ENCODE peak calls at places on chromosomes 16 and 17, in four cellular contexts. G is HepG2, Y is GM12878, U is H1. E is an unnamed sample. For H3K4me1, the result is how much of the 10 kb centered on the place peaks cover.

GRCh38 chr16:65224994-65225393 is 103.1 kb upstream of the CDH11 start:
- DNase-seq in Y (no peak), U (no peak), G (no peak), E (no peak)

GRCh38 chr17:4509402-4509801 is 10.7 kb downstream of the SPNS2 start:
- DNase-seq in U (no peak), Y (peak), G (no peak), E (no peak)

GRCh38 chr16:67397451-67397801 is 4.1 kb upstream of the TPPP3 start:
- DNase-seq in G (no peak), U (no peak), Y (no peak), E (no peak)

GRCh38 chr17:79162012-79162577 is 87.5 kb downstream of the ENGASE start:
- DNase-seq in G (no peak), Y (no peak), U (no peak), E (no peak)

GRCh38 chr17:45355087-45355486 is 38.3 kb upstream of the MAP3K14 start:
- DNase-seq in Y (no peak), U (no peak), G (no peak), E (no peak)

GRCh38 chr17:48025904-48026502 is 11.6 kb downstream of the COPZ2 start:
- DNase-seq in G (no peak), U (no peak), Y (no peak), E (no peak)

GRCh38 chr17:10309003-10309974 is 63.5 kb downstream of the MYH13 start:
- DNase-seq in Y (no peak), G (no peak), U (no peak), E (no peak)

GRCh38 chr17:72397687-72398086 is 276.9 kb downstream of the SOX9 start:
- DNase-seq in U (no peak), Y (no peak), G (no peak), E (no peak)

GRCh38 chr16:48206594-48207242 is 37.4 kb upstream of the LONP2 start:
- DNase-seq in U (peak), G (peak), Y (no peak), E (peak)

GRCh38 chr17:80664217-80664780 is 119.7 kb downstream of the RPTOR start:
- DNase-seq in U (no peak), G (no peak), Y (no peak), E (no peak)

GRCh38 chr16:15897834-15898254 is 9.4 kb upstream of the CEP20 start:
- DNase-seq in G (no peak), Y (peak), U (no peak), E (no peak)

GRCh38 chr17:62876063-62876462 is 67.9 kb upstream of the MARCHF10 start:
- DNase-seq in U (no peak), Y (no peak), G (no peak), E (no peak)

GRCh38 chr17:44254696-44255095 is 13.2 kb downstream of the SLC4A1 start:
- DNase-seq in Y (no peak), G (no peak), U (no peak), E (no peak)

GRCh38 chr16:4618645-4619418 is 4.1 kb upstream of the UBALD1 start:
- DNase-seq in U (no peak), Y (no peak), G (peak), E (no peak)

GRCh38 chr17:30954046-30954805 is 16.6 kb upstream of the RNF135 start:
- DNase-seq in G (no peak), U (no peak), Y (no peak), E (no peak)

GRCh38 chr16:7888421-7888820 is 555.8 kb downstream of the RBFOX1 start:
- DNase-seq in U (no peak), Y (no peak), G (no peak), E (no peak)

GRCh38 chr17:28908640-28909098 is 5.8 kb upstream of the DHRS13 start:
- DNase-seq in G (peak), U (no peak), Y (no peak), E (no peak)

GRCh38 chr16:73268311-73268997 is 220.5 kb upstream of the ZFHX3 start:
- DNase-seq in G (peak), U (no peak), Y (no peak), E (no peak)

GRCh38 chr17:48241131-48241591 is 133.6 kb downstream of the SNX11 start:
- DNase-seq in U (no peak), Y (peak), G (no peak), E (no peak)

GRCh38 chr17:79674506-79675412 is 56.0 kb upstream of the ENPP7 start:
- DNase-seq in U (no peak), G (no peak), Y (no peak), E (no peak)

GRCh38 chr16:54649846-54650245 is 280.8 kb upstream of the IRX5 start:
- DNase-seq in Y (no peak), U (no peak), G (no peak), E (no peak)

GRCh38 chr16:70553645-70554044 is 30.0 kb downstream of the SF3B3 start:
- DNase-seq in G (no peak), Y (no peak), U (no peak), E (no peak)

GRCh38 chr16:1129106-1129960 is 23.6 kb upstream of the CACNA1H start:
- DNase-seq in G (no peak), Y (no peak), U (no peak), E (no peak)

GRCh38 chr16:8623634-8624033 is 2.1 kb downstream of the METTL22 start:
- DNase-seq in Y (no peak), G (no peak), U (no peak), E (no peak)

GRCh38 chr17:33124871-33125551 is 133.4 kb downstream of the SPACA3 start:
- DNase-seq in Y (no peak), G (no peak), U (no peak), E (no peak)

GRCh38 chr16:84199097-84199496 is 8.1 kb downstream of the ADAD2 start:
- DNase-seq in G (no peak), Y (no peak), U (no peak), E (no peak)

GRCh38 chr17:42937712-42938596 is 26.3 kb downstream of the AARSD1 start:
- DNase-seq in Y (no peak), G (peak), U (peak), E (peak)

GRCh38 chr16:31138621-31139578 is 3.4 kb upstream of the PRSS8 start:
- DNase-seq in G (peak), Y (no peak), U (no peak), E (no peak)

GRCh38 chr16:56606071-56606687 is 2.2 kb upstream of the MT2A start:
- DNase-seq in Y (no peak), U (no peak), G (no peak), E (no peak)

GRCh38 chr17:3961564-3962047 is 2.6 kb downstream of the ATP2A3 start:
- DNase-seq in G (no peak), Y (peak), U (no peak), E (no peak)

GRCh38 chr16:8950580-8951077 is 13.1 kb downstream of the USP7 start:
- DNase-seq in Y (no peak), U (no peak), G (no peak), E (no peak)

GRCh38 chr16:11439216-11439615 is 94.0 kb downstream of the RMI2 start:
- DNase-seq in U (no peak), G (no peak), Y (no peak), E (no peak)

GRCh38 chr16:70684146-70685060 is 1.4 kb downstream of the MTSS2 start:
- DNase-seq in Y (no peak), U (no peak), G (no peak), E (no peak)

GRCh38 chr17:18855831-18856624 is 1.9 kb upstream of the PRPSAP2 start:
- DNase-seq in Y (peak), G (peak), U (peak), E (peak)
- TF ChIP-seq SUZ12 in Y (no peak), G (no peak), U (no peak), E (no peak)

DNA sequence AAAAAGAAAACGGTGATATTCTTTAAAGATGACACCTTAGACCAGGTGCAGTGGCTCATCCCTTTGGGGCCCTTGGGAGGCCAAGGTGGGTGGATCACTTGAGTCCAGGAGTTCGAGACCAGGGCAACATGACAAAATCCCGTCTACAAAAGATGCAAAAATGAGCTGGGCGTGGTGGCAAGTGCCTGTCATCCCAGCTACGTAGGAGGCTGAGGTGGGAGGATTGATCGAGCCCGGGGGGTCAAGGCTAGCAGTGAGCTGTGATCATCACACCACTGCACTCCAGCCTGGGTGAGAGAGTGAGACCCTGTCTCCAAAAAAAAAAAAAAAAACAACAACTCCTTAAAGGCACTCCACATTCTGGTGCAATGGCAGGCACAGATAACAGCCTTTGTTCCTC is 56.4 kb upstream of the CACNG5 start:
- DNase-seq in Y (no peak), U (no peak), G (no peak), E (no peak)
- H3K9ac ChIP-seq in Y (no peak), U (no peak), G (no peak), E (peak)

GRCh38 chr16:85306793-85307551 is 194.7 kb upstream of the CIBAR2 start:
- DNase-seq in U (no peak), Y (no peak), G (no peak), E (no peak)

GRCh38 chr16:85308585-85309540 is 196.6 kb upstream of the CIBAR2 start:
- DNase-seq in Y (no peak), U (no peak), G (no peak), E (no peak)

GRCh38 chr16:85304337-85304736 is 192.1 kb upstream of the CIBAR2 start:
- DNase-seq in G (no peak), U (no peak), Y (no peak), E (no peak)

GRCh38 chr16:85307552-85308364 is 195.5 kb upstream of the CIBAR2 start:
- DNase-seq in G (peak), U (no peak), Y (no peak), E (no peak)

GRCh38 chr16:85306071-85306792 is 194.0 kb upstream of the CIBAR2 start:
- DNase-seq in G (peak), U (no peak), Y (peak), E (no peak)
- H3K4me1 ChIP-seq in G (half or more), U (under half), Y (under half), E (under half)

GRCh38 chr17:35727635-35728034 is 3.8 kb upstream of the RASL10B start:
- DNase-seq in Y (no peak), G (no peak), U (no peak), E (no peak)
- TF ChIP-seq SUZ12 in Y (no peak), G (no peak), U (no peak), E (no peak)

GRCh38 chr17:1713160-1713877 is 3.1 kb upstream of the TLCD2 start:
- DNase-seq in Y (no peak), U (no peak), G (no peak), E (no peak)
- H3K9ac ChIP-seq in Y (no peak), U (no peak), G (no peak), E (peak)

DNA sequence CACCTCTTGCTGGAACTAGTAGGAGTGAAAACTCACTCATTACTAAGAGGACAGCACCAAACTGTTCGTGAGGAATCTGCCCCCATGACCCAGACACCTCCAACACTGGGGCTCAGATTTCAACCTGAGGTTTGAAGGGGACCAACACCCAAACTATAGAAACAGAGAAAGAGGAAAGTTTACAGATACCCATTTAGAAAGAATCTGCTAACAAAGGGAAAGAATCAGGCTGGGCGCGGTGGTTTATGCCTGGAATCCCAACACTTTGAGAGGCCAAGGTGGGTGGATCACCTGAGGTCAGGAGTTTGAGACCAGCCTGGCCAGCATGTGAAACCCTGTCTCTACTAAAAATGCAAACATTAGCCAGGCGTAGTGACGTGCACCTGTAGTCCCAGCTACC is 3.5 kb upstream of the CSNK1D start:
- DNase-seq in G (no peak), U (no peak), Y (no peak), E (no peak)
- H3K4me1 ChIP-seq in G (half or more), U (under half), Y (under half), E (under half)

DNA sequence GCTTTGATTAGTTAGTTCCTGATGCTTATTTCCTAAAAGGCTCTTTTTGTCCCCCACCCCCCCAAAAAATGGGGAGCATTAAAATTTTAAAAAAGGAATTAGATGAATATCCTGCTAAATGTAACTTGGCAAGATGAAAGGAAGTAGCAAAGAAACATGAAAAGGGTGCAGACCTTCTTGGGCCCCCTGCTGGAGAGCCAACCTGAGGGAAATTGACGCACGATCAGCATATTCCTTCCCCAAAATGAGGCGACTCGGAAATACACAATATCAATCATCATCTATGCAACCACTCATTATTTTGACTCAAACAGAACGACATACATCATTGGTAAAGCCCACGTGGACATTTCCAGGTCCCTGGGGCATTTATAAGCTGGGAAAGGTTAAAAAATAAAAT is 59.7 kb downstream of the GRIN2A start:
- DNase-seq in G (peak), Y (no peak), U (no peak), E (peak)
- TF ChIP-seq SUZ12 in G (no peak), Y (no peak), U (no peak), E (no peak)

GRCh38 chr17:76783146-76783545 is 45.2 kb downstream of the MFSD11 start:
- DNase-seq in G (no peak), Y (peak), U (no peak), E (no peak)
- H3K9ac ChIP-seq in G (no peak), Y (no peak), U (no peak), E (no peak)

GRCh38 chr17:39632153-39632941 is 4.6 kb upstream of the STARD3 start:
- DNase-seq in Y (no peak), U (no peak), G (no peak), E (no peak)

GRCh38 chr17:39634384-39634871 is 2.5 kb upstream of the STARD3 start:
- DNase-seq in Y (no peak), G (no peak), U (no peak), E (no peak)

GRCh38 chr17:39631403-39631802 is 4.7 kb downstream of the PPP1R1B start:
- DNase-seq in Y (no peak), U (no peak), G (no peak), E (no peak)

GRCh38 chr17:39635614-39636176 is 1.2 kb upstream of the STARD3 start:
- DNase-seq in Y (no peak), G (no peak), U (no peak), E (no peak)

DNA sequence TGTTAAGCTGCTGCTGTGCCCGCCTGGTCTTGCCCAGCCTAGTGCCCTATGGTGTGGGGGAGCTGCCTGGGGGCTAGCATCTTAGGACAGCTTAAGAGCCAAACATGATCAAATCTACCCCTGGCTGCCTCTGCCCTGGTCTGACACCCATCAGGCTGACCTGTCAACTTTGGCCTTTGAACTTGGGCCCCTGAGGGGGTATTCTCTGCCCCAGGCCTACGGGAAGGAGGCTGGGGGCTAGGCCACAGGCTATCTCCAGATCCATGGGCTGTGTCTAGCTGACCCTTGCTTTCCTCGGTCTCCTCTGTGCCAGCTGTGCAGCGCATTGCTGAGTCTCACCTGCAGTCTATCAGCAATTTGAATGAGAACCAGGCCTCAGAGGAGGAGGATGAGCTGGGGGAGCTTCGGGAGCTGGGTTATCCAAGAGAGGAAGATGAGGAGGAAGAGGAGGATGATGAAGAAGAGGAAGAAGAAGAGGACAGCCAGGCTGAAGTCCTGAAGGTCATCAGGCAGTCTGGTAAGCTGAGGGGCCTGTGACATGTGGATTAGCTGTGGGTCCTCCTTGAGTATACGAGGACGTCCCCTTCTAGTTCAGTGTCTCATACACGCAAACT is 3.3 kb upstream of the STARD3 start:
- DNase-seq in Y (no peak), U (no peak), G (no peak), E (no peak)
- H3K4me1 ChIP-seq in Y (under half), U (half or more), G (half or more), E (under half)

GRCh38 chr17:74080936-74081335 is 122.5 kb upstream of the RPL38 start:
- DNase-seq in U (no peak), Y (no peak), G (no peak), E (no peak)
- TF ChIP-seq SUZ12 in U (no peak), Y (no peak), G (no peak), E (no peak)